ENCODE peak calls at places on chromosome 10, in five cellular contexts. One of them, this sample, is unnamed. For H3K4me1, the result is how much of the 10 kb centered on the place peaks cover.

GRCh38 chr10:30991647-30992011 is 40.0 kb downstream of the ZNF438 start:
- DNase-seq in HCT116: no peak
- DNase-seq in OCI-LY7: no peak
- DNase-seq in stomach: no peak
- DNase-seq in hepatocyte: no peak
- DNase-seq in this sample: no peak

GRCh38 chr10:114638874-114639625 is 19.0 kb downstream of the ABLIM1 start:
- DNase-seq in HCT116: no peak
- DNase-seq in OCI-LY7: no peak
- DNase-seq in stomach: no peak
- DNase-seq in hepatocyte: no peak
- DNase-seq in this sample: no peak

GRCh38 chr10:30422981-30423654 is 10.9 kb upstream of the MAP3K8 start:
- DNase-seq in HCT116: no peak
- DNase-seq in OCI-LY7: peak
- DNase-seq in stomach: peak
- DNase-seq in hepatocyte: peak
- DNase-seq in this sample: peak

GRCh38 chr10:1650542-1651279 is 86.6 kb downstream of the ADARB2 start:
- DNase-seq in HCT116: no peak
- DNase-seq in OCI-LY7: no peak
- DNase-seq in stomach: no peak
- DNase-seq in hepatocyte: no peak
- DNase-seq in this sample: no peak

GRCh38 chr10:14016011-14016536 is 314.6 kb downstream of the FRMD4A start:
- DNase-seq in HCT116: no peak
- DNase-seq in OCI-LY7: no peak
- DNase-seq in stomach: no peak
- DNase-seq in hepatocyte: no peak
- DNase-seq in this sample: peak

GRCh38 chr10:94075521-94075920 is 81.8 kb downstream of the PLCE1 start:
- DNase-seq in HCT116: no peak
- DNase-seq in OCI-LY7: no peak
- DNase-seq in stomach: no peak
- DNase-seq in hepatocyte: no peak
- DNase-seq in this sample: no peak

GRCh38 chr10:36181421-36181820 is 539.3 kb upstream of the FZD8 start:
- DNase-seq in HCT116: no peak
- DNase-seq in OCI-LY7: no peak
- DNase-seq in stomach: no peak
- DNase-seq in hepatocyte: no peak
- DNase-seq in this sample: no peak

GRCh38 chr10:19945275-19945674 is 129.0 kb downstream of the PLXDC2 start:
- DNase-seq in HCT116: no peak
- DNase-seq in OCI-LY7: no peak
- DNase-seq in stomach: no peak
- DNase-seq in hepatocyte: no peak
- DNase-seq in this sample: peak

GRCh38 chr10:22316286-22317120 is at the start of gene COMMD3:
- DNase-seq in HCT116: no peak
- DNase-seq in OCI-LY7: peak
- DNase-seq in stomach: peak
- DNase-seq in hepatocyte: peak
- DNase-seq in this sample: peak

GRCh38 chr10:14658331-14659122 is 116.2 kb downstream of the FAM107B start:
- DNase-seq in HCT116: peak
- DNase-seq in OCI-LY7: peak
- DNase-seq in stomach: no peak
- DNase-seq in hepatocyte: no peak
- DNase-seq in this sample: no peak

GRCh38 chr10:4546500-4546899 is 279.5 kb upstream of the AKR1E2 start:
- DNase-seq in HCT116: peak
- DNase-seq in OCI-LY7: no peak
- DNase-seq in stomach: no peak
- DNase-seq in hepatocyte: peak
- DNase-seq in this sample: no peak

GRCh38 chr10:4549254-4549653 is 276.8 kb upstream of the AKR1E2 start:
- DNase-seq in HCT116: no peak
- DNase-seq in OCI-LY7: no peak
- DNase-seq in stomach: no peak
- DNase-seq in hepatocyte: no peak
- DNase-seq in this sample: no peak

GRCh38 chr10:4545077-4545476 is 280.9 kb upstream of the AKR1E2 start:
- DNase-seq in HCT116: no peak
- DNase-seq in OCI-LY7: no peak
- DNase-seq in stomach: no peak
- DNase-seq in hepatocyte: no peak
- DNase-seq in this sample: no peak

GRCh38 chr10:4543943-4544540 is 282.0 kb upstream of the AKR1E2 start:
- DNase-seq in HCT116: no peak
- DNase-seq in OCI-LY7: no peak
- DNase-seq in stomach: no peak
- DNase-seq in hepatocyte: no peak
- DNase-seq in this sample: no peak

DNA sequence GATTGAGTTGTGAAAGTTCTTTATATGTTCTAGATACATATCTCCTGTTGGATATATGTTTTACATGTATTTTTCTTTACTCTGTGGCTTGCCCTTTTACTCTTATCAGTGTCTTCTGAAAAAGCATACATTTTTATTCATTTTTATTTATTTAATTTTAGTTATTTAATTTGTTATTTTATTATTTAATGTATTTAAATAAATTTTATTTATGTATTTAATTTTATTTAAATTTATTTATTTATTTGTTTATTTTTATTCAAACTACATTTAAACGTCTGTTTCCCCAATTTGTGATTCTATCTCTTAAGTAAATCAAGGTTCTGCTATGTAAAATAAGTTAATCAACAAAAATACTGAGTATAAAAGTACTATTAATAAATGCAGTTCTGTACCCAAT is 279.1 kb upstream of the AKR1E2 start:
- DNase-seq in HCT116: no peak
- DNase-seq in OCI-LY7: no peak
- DNase-seq in stomach: no peak
- DNase-seq in hepatocyte: no peak
- DNase-seq in this sample: no peak
- H3K4me1 ChIP-seq in HCT116: under half
- H3K4me1 ChIP-seq in OCI-LY7: under half
- H3K4me1 ChIP-seq in stomach: under half
- H3K4me1 ChIP-seq in hepatocyte: under half
- H3K4me1 ChIP-seq in this sample: under half

GRCh38 chr10:62050941-62051433 is 149.5 kb downstream of the ARID5B start:
- DNase-seq in HCT116: peak
- DNase-seq in OCI-LY7: no peak
- DNase-seq in stomach: peak
- DNase-seq in hepatocyte: peak
- DNase-seq in this sample: peak
- H3K4me1 ChIP-seq in HCT116: under half
- H3K4me1 ChIP-seq in OCI-LY7: half or more
- H3K4me1 ChIP-seq in stomach: under half
- H3K4me1 ChIP-seq in hepatocyte: under half
- H3K4me1 ChIP-seq in this sample: half or more

GRCh38 chr10:71842856-71843530 is 8.1 kb downstream of the PSAP start:
- DNase-seq in HCT116: no peak
- DNase-seq in OCI-LY7: no peak
- DNase-seq in stomach: no peak
- DNase-seq in hepatocyte: no peak
- DNase-seq in this sample: no peak

GRCh38 chr10:71840177-71840711 is 10.8 kb downstream of the PSAP start:
- DNase-seq in HCT116: no peak
- DNase-seq in OCI-LY7: no peak
- DNase-seq in stomach: peak
- DNase-seq in hepatocyte: peak
- DNase-seq in this sample: peak

GRCh38 chr10:71844084-71844483 is 7.0 kb downstream of the PSAP start:
- DNase-seq in HCT116: no peak
- DNase-seq in OCI-LY7: no peak
- DNase-seq in stomach: no peak
- DNase-seq in hepatocyte: no peak
- DNase-seq in this sample: no peak

GRCh38 chr10:71840936-71841335 is 10.1 kb downstream of the PSAP start:
- DNase-seq in HCT116: no peak
- DNase-seq in OCI-LY7: no peak
- DNase-seq in stomach: no peak
- DNase-seq in hepatocyte: no peak
- DNase-seq in this sample: no peak

DNA sequence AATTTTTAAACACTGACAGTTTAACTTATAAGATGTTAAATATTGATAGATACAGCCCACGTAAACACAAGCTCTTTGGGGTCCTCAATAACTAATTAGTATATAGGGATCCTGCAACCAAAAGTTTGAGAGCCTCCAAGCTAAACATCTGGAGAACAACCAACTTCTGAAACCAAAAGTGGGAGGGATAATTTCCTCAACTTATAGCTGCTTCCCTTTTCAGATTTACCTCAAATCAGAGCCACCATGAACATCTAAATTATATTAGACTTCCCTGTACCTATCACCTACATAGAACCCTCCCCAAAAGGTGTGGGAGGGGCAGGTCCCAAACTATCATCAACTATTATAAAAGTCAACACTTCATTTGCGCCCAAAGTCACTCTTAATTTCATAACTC is 8.6 kb downstream of the PSAP start:
- DNase-seq in HCT116: no peak
- DNase-seq in OCI-LY7: peak
- DNase-seq in stomach: no peak
- DNase-seq in hepatocyte: no peak
- DNase-seq in this sample: no peak
- H3K4me1 ChIP-seq in HCT116: under half
- H3K4me1 ChIP-seq in OCI-LY7: half or more
- H3K4me1 ChIP-seq in stomach: half or more
- H3K4me1 ChIP-seq in hepatocyte: under half
- H3K4me1 ChIP-seq in this sample: half or more

GRCh38 chr10:125155101-125155500 is 5.3 kb downstream of the CTBP2 start:
- DNase-seq in HCT116: no peak
- DNase-seq in OCI-LY7: no peak
- DNase-seq in stomach: no peak
- DNase-seq in hepatocyte: no peak
- DNase-seq in this sample: no peak
- H3K4me1 ChIP-seq in HCT116: under half
- H3K4me1 ChIP-seq in OCI-LY7: under half
- H3K4me1 ChIP-seq in stomach: half or more
- H3K4me1 ChIP-seq in hepatocyte: half or more
- H3K4me1 ChIP-seq in this sample: half or more

DNA sequence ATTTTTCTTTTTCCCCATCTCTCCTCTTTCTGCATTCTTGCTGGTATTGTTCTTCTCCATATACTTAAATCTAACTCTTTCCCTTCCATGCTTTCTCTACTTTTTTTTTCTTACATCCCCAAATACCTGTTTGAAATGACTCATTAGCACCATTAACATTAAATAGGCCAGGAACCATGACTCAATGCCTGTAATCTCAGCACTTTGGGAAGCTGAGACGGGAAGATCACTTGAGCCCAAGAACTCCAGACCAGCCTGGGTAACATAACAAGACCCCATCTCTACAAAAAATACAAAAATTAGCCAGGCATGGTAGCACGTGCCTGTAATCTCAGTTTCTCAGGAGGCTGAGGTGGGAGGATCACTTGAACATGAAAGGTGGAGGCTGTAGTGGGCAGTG is 1026.8 kb downstream of the GATA3 start:
- DNase-seq in HCT116: no peak
- DNase-seq in OCI-LY7: no peak
- DNase-seq in stomach: no peak
- DNase-seq in hepatocyte: no peak
- DNase-seq in this sample: no peak
- H3K4me1 ChIP-seq in HCT116: under half
- H3K4me1 ChIP-seq in OCI-LY7: under half
- H3K4me1 ChIP-seq in stomach: under half
- H3K4me1 ChIP-seq in hepatocyte: under half
- H3K4me1 ChIP-seq in this sample: under half

DNA sequence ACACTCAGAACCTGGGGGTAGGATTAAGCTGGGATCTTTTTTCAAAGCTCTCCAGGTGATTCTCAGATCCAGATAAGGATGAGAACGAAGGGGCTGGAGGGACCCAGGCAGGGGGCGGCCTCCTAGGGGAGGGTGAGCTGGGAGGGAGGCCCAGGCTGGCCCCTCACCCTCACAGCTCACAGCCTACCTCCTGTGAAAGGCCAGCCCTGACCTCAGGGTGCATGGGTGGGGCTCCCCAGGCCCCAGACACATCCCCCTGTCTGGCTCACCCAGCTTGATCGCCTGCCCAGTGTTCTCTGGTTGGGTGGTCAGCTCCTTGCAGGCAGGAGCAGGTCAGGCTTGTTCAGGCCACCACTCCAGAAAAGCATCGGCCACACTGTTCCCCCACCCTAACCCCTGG is 24.3 kb downstream of the CTBP2 start:
- DNase-seq in HCT116: no peak
- DNase-seq in OCI-LY7: no peak
- DNase-seq in stomach: no peak
- DNase-seq in hepatocyte: no peak
- DNase-seq in this sample: no peak
- H3K4me1 ChIP-seq in HCT116: under half
- H3K4me1 ChIP-seq in OCI-LY7: under half
- H3K4me1 ChIP-seq in stomach: under half
- H3K4me1 ChIP-seq in hepatocyte: under half
- H3K4me1 ChIP-seq in this sample: half or more